ENCODE peak calls at places on chromosomes 1 and 21, in eight cellular contexts. One of them, this sample, is unnamed.

GRCh38 chr1:30847358-30847972 is 61.1 kb downstream of the SDC3 start:
- DNase-seq in left ventricle myocardium inferior: peak; percentile 80
- DNase-seq in left lung: peak; percentile 77
- DNase-seq in Peyer's patch: no peak
- DNase-seq in colonic mucosa: peak; percentile 81
- DNase-seq in OCI-LY7: no peak
- DNase-seq in fibroblast of lung: peak; percentile 82
- DNase-seq in right atrium auricular region: peak; percentile 93
- DNase-seq in this sample: no peak

GRCh38 chr1:2523191-2523890 is 3.1 kb downstream of the PANK4 start:
- DNase-seq in fibroblast of lung: no peak
- DNase-seq in colonic mucosa: no peak
- DNase-seq in left ventricle myocardium inferior: no peak
- DNase-seq in right atrium auricular region: no peak
- DNase-seq in left lung: no peak
- DNase-seq in Peyer's patch: no peak
- DNase-seq in OCI-LY7: no peak
- DNase-seq in this sample: no peak

GRCh38 chr1:102970496-102971078 is 137.7 kb downstream of the COL11A1 start:
- DNase-seq in colonic mucosa: no peak
- DNase-seq in Peyer's patch: no peak
- DNase-seq in fibroblast of lung: peak; percentile 47
- DNase-seq in right atrium auricular region: no peak
- DNase-seq in left lung: no peak
- DNase-seq in left ventricle myocardium inferior: no peak
- DNase-seq in OCI-LY7: peak; percentile 71
- DNase-seq in this sample: no peak

GRCh38 chr1:113141650-113142473 is 68.9 kb downstream of the LRIG2 start:
- DNase-seq in left lung: no peak
- DNase-seq in colonic mucosa: no peak
- DNase-seq in left ventricle myocardium inferior: no peak
- DNase-seq in fibroblast of lung: peak; percentile 65
- DNase-seq in OCI-LY7: no peak
- DNase-seq in Peyer's patch: no peak
- DNase-seq in right atrium auricular region: no peak
- DNase-seq in this sample: no peak

GRCh38 chr1:245946905-245947304 is 560.2 kb downstream of the SMYD3 start:
- DNase-seq in Peyer's patch: no peak
- DNase-seq in right atrium auricular region: no peak
- DNase-seq in fibroblast of lung: peak; percentile 23
- DNase-seq in colonic mucosa: no peak
- DNase-seq in OCI-LY7: no peak
- DNase-seq in left lung: no peak
- DNase-seq in left ventricle myocardium inferior: no peak
- DNase-seq in this sample: no peak

GRCh38 chr1:8629241-8630091 is 188.0 kb downstream of the RERE start:
- DNase-seq in left ventricle myocardium inferior: no peak
- DNase-seq in fibroblast of lung: peak; percentile 41
- DNase-seq in OCI-LY7: peak; percentile 26
- DNase-seq in left lung: no peak
- DNase-seq in Peyer's patch: peak; percentile 35
- DNase-seq in colonic mucosa: no peak
- DNase-seq in right atrium auricular region: no peak
- DNase-seq in this sample: no peak

GRCh38 chr1:10906866-10907519 is 105.5 kb upstream of the TARDBP start:
- DNase-seq in colonic mucosa: no peak
- DNase-seq in left ventricle myocardium inferior: no peak
- DNase-seq in fibroblast of lung: no peak
- DNase-seq in OCI-LY7: no peak
- DNase-seq in left lung: no peak
- DNase-seq in right atrium auricular region: no peak
- DNase-seq in Peyer's patch: no peak
- DNase-seq in this sample: no peak

GRCh38 chr1:169513208-169513607 is 27.5 kb upstream of the SLC19A2 start:
- DNase-seq in OCI-LY7: no peak
- DNase-seq in right atrium auricular region: no peak
- DNase-seq in left ventricle myocardium inferior: no peak
- DNase-seq in colonic mucosa: no peak
- DNase-seq in fibroblast of lung: no peak
- DNase-seq in Peyer's patch: no peak
- DNase-seq in left lung: no peak
- DNase-seq in this sample: no peak

GRCh38 chr21:37532868-37533780 is 166.6 kb downstream of the DYRK1A start:
- DNase-seq in right atrium auricular region: no peak
- DNase-seq in Peyer's patch: no peak
- DNase-seq in left ventricle myocardium inferior: no peak
- DNase-seq in OCI-LY7: no peak
- DNase-seq in colonic mucosa: no peak
- DNase-seq in fibroblast of lung: peak; percentile 76
- DNase-seq in left lung: peak; percentile 59
- DNase-seq in this sample: no peak

GRCh38 chr1:108686609-108687313 is 5.3 kb upstream of the PRPF38B start:
- DNase-seq in left ventricle myocardium inferior: no peak
- DNase-seq in Peyer's patch: no peak
- DNase-seq in OCI-LY7: no peak
- DNase-seq in left lung: no peak
- DNase-seq in colonic mucosa: no peak
- DNase-seq in fibroblast of lung: peak; percentile 36
- DNase-seq in right atrium auricular region: no peak
- DNase-seq in this sample: no peak

GRCh38 chr1:125085720-125086591 is 3901.2 kb downstream of the SRGAP2C start:
- DNase-seq in right atrium auricular region: no peak
- DNase-seq in colonic mucosa: no peak
- DNase-seq in left lung: peak; percentile 14
- DNase-seq in fibroblast of lung: no peak
- DNase-seq in OCI-LY7: no peak
- DNase-seq in left ventricle myocardium inferior: no peak
- DNase-seq in Peyer's patch: no peak
- DNase-seq in this sample: no peak

GRCh38 chr1:186442651-186443114 is 18.2 kb downstream of the PDC start:
- DNase-seq in left ventricle myocardium inferior: no peak
- DNase-seq in OCI-LY7: no peak
- DNase-seq in Peyer's patch: no peak
- DNase-seq in left lung: no peak
- DNase-seq in colonic mucosa: no peak
- DNase-seq in right atrium auricular region: no peak
- DNase-seq in fibroblast of lung: peak; percentile 90
- DNase-seq in this sample: no peak

GRCh38 chr1:87647436-87648177 is 318.9 kb downstream of the LMO4 start:
- DNase-seq in OCI-LY7: no peak
- DNase-seq in left lung: no peak
- DNase-seq in Peyer's patch: no peak
- DNase-seq in right atrium auricular region: no peak
- DNase-seq in fibroblast of lung: peak; percentile 23
- DNase-seq in left ventricle myocardium inferior: no peak
- DNase-seq in colonic mucosa: no peak
- DNase-seq in this sample: no peak

DNA sequence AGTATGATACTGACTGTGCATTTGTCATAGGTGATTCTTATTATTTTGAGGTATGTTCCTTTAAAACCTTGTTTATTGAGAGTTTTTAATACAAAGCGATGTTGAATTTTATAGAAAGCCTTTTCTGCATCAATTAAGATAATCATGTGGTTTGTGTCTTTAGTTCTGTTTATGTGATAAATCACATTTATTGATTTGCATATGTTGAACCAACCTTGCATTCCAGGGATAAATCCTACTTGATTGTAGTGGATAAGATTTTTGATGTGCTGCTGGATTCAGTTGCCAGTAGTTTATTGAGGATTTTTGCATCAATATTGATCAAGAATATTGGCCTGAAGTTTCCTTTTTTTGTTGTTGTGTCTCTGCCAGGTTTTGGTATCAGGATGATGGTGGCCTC is 158.0 kb downstream of the CENPF start:
- DNase-seq in OCI-LY7: no peak
- DNase-seq in fibroblast of lung: no peak
- DNase-seq in colonic mucosa: no peak
- DNase-seq in left ventricle myocardium inferior: no peak
- DNase-seq in right atrium auricular region: no peak
- DNase-seq in left lung: no peak
- DNase-seq in Peyer's patch: no peak
- DNase-seq in this sample: no peak
- H3K9me3 ChIP-seq in OCI-LY7: peaks cover 4% of the 10 kb centered on the region
- H3K9me3 ChIP-seq in fibroblast of lung: no peaks in the 10 kb centered on the region
- H3K9me3 ChIP-seq in colonic mucosa: no peaks in the 10 kb centered on the region
- H3K9me3 ChIP-seq in left ventricle myocardium inferior: peaks cover 86% of the 10 kb centered on the region
- H3K9me3 ChIP-seq in right atrium auricular region: peaks cover 3% of the 10 kb centered on the region
- H3K9me3 ChIP-seq in left lung: peaks cover 71% of the 10 kb centered on the region
- H3K9me3 ChIP-seq in Peyer's patch: no peaks in the 10 kb centered on the region
- H3K9me3 ChIP-seq in this sample: no peaks in the 10 kb centered on the region

GRCh38 chr21:28992526-28993292 is at the start of gene LTN1:
- DNase-seq in OCI-LY7: peak; percentile 99
- DNase-seq in left lung: peak; percentile 99
- DNase-seq in Peyer's patch: peak; percentile 99
- DNase-seq in left ventricle myocardium inferior: peak; percentile 98
- DNase-seq in fibroblast of lung: peak; percentile 100
- DNase-seq in colonic mucosa: peak; percentile 99
- DNase-seq in right atrium auricular region: peak; percentile 100
- DNase-seq in this sample: peak; percentile 96

GRCh38 chr21:28991861-28992525 is 684 bp downstream of the LTN1 start:
- DNase-seq in colonic mucosa: no peak
- DNase-seq in Peyer's patch: peak; percentile 25
- DNase-seq in right atrium auricular region: no peak
- DNase-seq in OCI-LY7: peak; percentile 18
- DNase-seq in left lung: no peak
- DNase-seq in fibroblast of lung: no peak
- DNase-seq in left ventricle myocardium inferior: no peak
- DNase-seq in this sample: no peak

GRCh38 chr21:28993293-28993629 is 584 bp upstream of the LTN1 start:
- DNase-seq in OCI-LY7: no peak
- DNase-seq in right atrium auricular region: no peak
- DNase-seq in Peyer's patch: no peak
- DNase-seq in colonic mucosa: no peak
- DNase-seq in left ventricle myocardium inferior: no peak
- DNase-seq in fibroblast of lung: no peak
- DNase-seq in left lung: no peak
- DNase-seq in this sample: no peak
- H3K9me3 ChIP-seq in OCI-LY7: no peaks in the 10 kb centered on the region
- H3K9me3 ChIP-seq in right atrium auricular region: no peaks in the 10 kb centered on the region
- H3K9me3 ChIP-seq in Peyer's patch: no peaks in the 10 kb centered on the region
- H3K9me3 ChIP-seq in colonic mucosa: no peaks in the 10 kb centered on the region
- H3K9me3 ChIP-seq in left ventricle myocardium inferior: no peaks in the 10 kb centered on the region
- H3K9me3 ChIP-seq in fibroblast of lung: no peaks in the 10 kb centered on the region
- H3K9me3 ChIP-seq in left lung: no peaks in the 10 kb centered on the region
- H3K9me3 ChIP-seq in this sample: no peaks in the 10 kb centered on the region

GRCh38 chr1:227661495-227661894 is 73.6 kb downstream of the JMJD4 start:
- DNase-seq in fibroblast of lung: no peak
- DNase-seq in colonic mucosa: no peak
- DNase-seq in right atrium auricular region: no peak
- DNase-seq in OCI-LY7: no peak
- DNase-seq in left lung: no peak
- DNase-seq in Peyer's patch: no peak
- DNase-seq in left ventricle myocardium inferior: no peak
- DNase-seq in this sample: no peak
- H3K9me3 ChIP-seq in fibroblast of lung: no peaks in the 10 kb centered on the region
- H3K9me3 ChIP-seq in colonic mucosa: peaks cover 27% of the 10 kb centered on the region
- H3K9me3 ChIP-seq in right atrium auricular region: peaks cover 64% of the 10 kb centered on the region
- H3K9me3 ChIP-seq in OCI-LY7: peaks cover 75% of the 10 kb centered on the region
- H3K9me3 ChIP-seq in left lung: peaks cover 100% of the 10 kb centered on the region
- H3K9me3 ChIP-seq in Peyer's patch: peaks cover 13% of the 10 kb centered on the region
- H3K9me3 ChIP-seq in left ventricle myocardium inferior: peaks cover 100% of the 10 kb centered on the region
- H3K9me3 ChIP-seq in this sample: peaks cover 42% of the 10 kb centered on the region

DNA sequence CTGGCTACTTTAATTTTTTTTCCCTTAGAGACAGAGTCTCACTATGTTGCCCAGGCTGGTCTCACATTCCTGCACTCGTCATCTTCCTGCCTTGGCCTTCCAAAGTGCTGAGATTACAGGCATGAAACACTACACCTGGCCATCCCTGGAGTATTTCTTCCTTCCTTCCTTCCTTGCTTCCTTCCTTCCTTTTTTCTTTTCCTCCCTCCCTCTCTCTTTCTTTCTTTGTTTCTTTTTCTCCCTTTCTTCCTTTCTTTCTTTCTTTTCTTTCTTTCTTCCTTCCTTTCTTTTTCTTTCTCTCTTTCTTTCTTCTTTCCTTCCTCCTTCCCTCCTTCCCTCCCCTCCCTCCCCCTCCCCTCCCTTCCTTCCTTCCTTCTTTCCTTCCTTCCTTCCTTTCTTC is 46.4 kb upstream of the PM20D1 start:
- DNase-seq in OCI-LY7: no peak
- DNase-seq in left lung: no peak
- DNase-seq in Peyer's patch: no peak
- DNase-seq in fibroblast of lung: no peak
- DNase-seq in right atrium auricular region: no peak
- DNase-seq in left ventricle myocardium inferior: no peak
- DNase-seq in colonic mucosa: no peak
- DNase-seq in this sample: no peak
- H3K9me3 ChIP-seq in OCI-LY7: no peaks in the 10 kb centered on the region
- H3K9me3 ChIP-seq in left lung: no peaks in the 10 kb centered on the region
- H3K9me3 ChIP-seq in Peyer's patch: no peaks in the 10 kb centered on the region
- H3K9me3 ChIP-seq in fibroblast of lung: no peaks in the 10 kb centered on the region
- H3K9me3 ChIP-seq in right atrium auricular region: no peaks in the 10 kb centered on the region
- H3K9me3 ChIP-seq in left ventricle myocardium inferior: no peaks in the 10 kb centered on the region
- H3K9me3 ChIP-seq in colonic mucosa: no peaks in the 10 kb centered on the region
- H3K9me3 ChIP-seq in this sample: no peaks in the 10 kb centered on the region

GRCh38 chr1:152741656-152742055 is 16.2 kb upstream of the KPRP start:
- DNase-seq in fibroblast of lung: no peak
- DNase-seq in OCI-LY7: no peak
- DNase-seq in colonic mucosa: no peak
- DNase-seq in Peyer's patch: no peak
- DNase-seq in left ventricle myocardium inferior: no peak
- DNase-seq in left lung: no peak
- DNase-seq in right atrium auricular region: no peak
- DNase-seq in this sample: no peak
- H3K9me3 ChIP-seq in fibroblast of lung: no peaks in the 10 kb centered on the region
- H3K9me3 ChIP-seq in OCI-LY7: no peaks in the 10 kb centered on the region
- H3K9me3 ChIP-seq in colonic mucosa: no peaks in the 10 kb centered on the region
- H3K9me3 ChIP-seq in Peyer's patch: no peaks in the 10 kb centered on the region
- H3K9me3 ChIP-seq in left ventricle myocardium inferior: no peaks in the 10 kb centered on the region
- H3K9me3 ChIP-seq in left lung: no peaks in the 10 kb centered on the region
- H3K9me3 ChIP-seq in right atrium auricular region: no peaks in the 10 kb centered on the region
- H3K9me3 ChIP-seq in this sample: no peaks in the 10 kb centered on the region

GRCh38 chr1:101280049-101280448 is 43.2 kb downstream of the S1PR1 start:
- DNase-seq in right atrium auricular region: no peak
- DNase-seq in left ventricle myocardium inferior: no peak
- DNase-seq in Peyer's patch: no peak
- DNase-seq in fibroblast of lung: no peak
- DNase-seq in OCI-LY7: no peak
- DNase-seq in colonic mucosa: no peak
- DNase-seq in left lung: no peak
- DNase-seq in this sample: no peak
- H3K9me3 ChIP-seq in right atrium auricular region: no peaks in the 10 kb centered on the region
- H3K9me3 ChIP-seq in left ventricle myocardium inferior: peaks cover 8% of the 10 kb centered on the region
- H3K9me3 ChIP-seq in Peyer's patch: no peaks in the 10 kb centered on the region
- H3K9me3 ChIP-seq in fibroblast of lung: no peaks in the 10 kb centered on the region
- H3K9me3 ChIP-seq in OCI-LY7: no peaks in the 10 kb centered on the region
- H3K9me3 ChIP-seq in colonic mucosa: no peaks in the 10 kb centered on the region
- H3K9me3 ChIP-seq in left lung: no peaks in the 10 kb centered on the region
- H3K9me3 ChIP-seq in this sample: no peaks in the 10 kb centered on the region

This sample was measured in T-helper 17 cell.